ENCODE peak calls at places on chromosomes 11 and 22, in eight cellular contexts. B, M, K, Z, P, Y, X and H are unnamed samples.

GRCh38 chr11:132981146-132981956 is 551.0 kb downstream of the OPCML start:
- DNase-seq in Z (no peak), B (no peak), K (no peak), Y (no peak), X (no peak), M (no peak), P (no peak), H (no peak)

GRCh38 chr22:20566420-20567260 is 59.2 kb downstream of the MED15 start:
- DNase-seq in K (peak; percentile 79), M (peak; percentile 51), B (peak; percentile 73), Y (peak; percentile 46), Z (peak; percentile 64), P (peak; percentile 53), X (peak; percentile 80), H (no peak)

GRCh38 chr11:32006799-32007388 is 84.0 kb upstream of the RCN1 start:
- DNase-seq in B (peak; percentile 36), Z (no peak), Y (no peak), M (no peak), K (peak; percentile 54), P (no peak), X (peak; percentile 69), H (peak; percentile 73)

GRCh38 chr22:49046546-49047305 is 780.9 kb downstream of the BRD1 start:
- DNase-seq in B (peak; percentile 18), P (no peak), X (peak; percentile 12), Y (no peak), M (no peak), K (peak; percentile 18), Z (no peak), H (peak; percentile 95)

GRCh38 chr22:17077255-17077654 is 7.5 kb upstream of the IL17RA start:
- DNase-seq in P (no peak), B (no peak), X (peak; percentile 75), Z (no peak), K (peak; percentile 89), Y (no peak), M (no peak), H (no peak)

GRCh38 chr11:128086794-128087193 is 500.6 kb downstream of the ETS1 start:
- DNase-seq in M (no peak), X (no peak), K (no peak), P (no peak), Z (no peak), B (no peak), Y (no peak), H (no peak)

GRCh38 chr11:75031224-75031753 is 42.6 kb downstream of the NEU3 start:
- DNase-seq in B (peak; percentile 96), K (peak; percentile 93), Z (no peak), X (peak; percentile 69), M (no peak), Y (no peak), P (peak; percentile 30), H (no peak)

GRCh38 chr11:72940417-72940816 is 126.2 kb downstream of the ATG16L2 start:
- DNase-seq in B (no peak), Z (no peak), M (no peak), P (no peak), X (no peak), Y (no peak), K (no peak), H (no peak)

GRCh38 chr11:76667271-76667818 is 3.2 kb downstream of the LRRC32 start:
- DNase-seq in X (no peak), Z (peak; percentile 56), K (no peak), M (no peak), P (no peak), Y (peak; percentile 4), B (no peak), H (peak; percentile 45)

GRCh38 chr11:69470301-69470700 is 11.2 kb upstream of the LINC01488 start:
- DNase-seq in K (no peak), P (no peak), X (no peak), M (no peak), Y (peak; percentile 59), B (no peak), Z (peak; percentile 19), H (no peak)

GRCh38 chr11:77501748-77502147 is 27.9 kb upstream of the PAK1 start:
- DNase-seq in Y (no peak), B (no peak), M (no peak), P (no peak), Z (no peak), X (no peak), K (no peak), H (no peak)

GRCh38 chr22:22748297-22748743 is 103.9 kb downstream of the GGTLC2 start:
- DNase-seq in Y (peak; percentile 54), P (peak; percentile 35), Z (no peak), K (peak; percentile 49), M (no peak), X (peak; percentile 51), B (peak; percentile 73), H (peak; percentile 83)

GRCh38 chr22:49638001-49638400 is 189.7 kb downstream of the BRD1 start:
- DNase-seq in P (no peak), Z (no peak), K (no peak), Y (no peak), M (no peak), X (no peak), B (no peak), H (no peak)

GRCh38 chr11:20015101-20015500 is 145.2 kb downstream of the DBX1 start:
- DNase-seq in B (no peak), Z (no peak), P (no peak), M (no peak), K (no peak), Y (no peak), X (peak; percentile 31), H (no peak)

GRCh38 chr11:26621147-26621546 is 49.1 kb upstream of the MUC15 start:
- DNase-seq in X (peak; percentile 91), B (no peak), K (peak; percentile 88), P (no peak), Y (no peak), Z (no peak), M (no peak), H (no peak)

GRCh38 chr11:33722579-33723234 is 13.5 kb downstream of the CD59 start:
- DNase-seq in Z (no peak), X (peak; percentile 74), Y (no peak), B (peak; percentile 72), K (peak; percentile 77), P (no peak), M (no peak), H (no peak)

GRCh38 chr11:48080301-48080861 is 100.0 kb downstream of the PTPRJ start:
- DNase-seq in Z (no peak), M (no peak), K (no peak), B (no peak), X (no peak), P (no peak), Y (no peak), H (no peak)

GRCh38 chr11:76443254-76443935 is 1.4 kb upstream of the EMSY start:
- DNase-seq in X (no peak), K (peak; percentile 22), Z (no peak), M (no peak), P (no peak), B (peak; percentile 10), Y (no peak), H (no peak)

GRCh38 chr11:1943576-1943975 is 3.6 kb upstream of the MRPL23 start:
- DNase-seq in B (no peak), Z (peak; percentile 57), K (no peak), Y (peak; percentile 5), M (no peak), P (no peak), X (no peak), H (no peak)

GRCh38 chr11:75510011-75510595 is 15.6 kb downstream of the GDPD5 start:
- DNase-seq in K (no peak), P (no peak), M (no peak), X (no peak), Z (no peak), Y (no peak), B (no peak), H (no peak)

GRCh38 chr11:73158356-73159051 is 16.4 kb upstream of the FCHSD2 start:
- DNase-seq in Z (no peak), P (no peak), B (no peak), X (no peak), Y (no peak), K (no peak), M (no peak), H (peak; percentile 29)

GRCh38 chr22:30667486-30668305 is at the start of gene DUSP18:
- DNase-seq in X (peak; percentile 99), Y (peak; percentile 98), Z (peak; percentile 98), P (peak; percentile 91), B (peak; percentile 95), K (peak; percentile 93), M (peak; percentile 89), H (peak; percentile 99)

GRCh38 chr11:95505927-95506426 is 275.0 kb upstream of the SESN3 start:
- DNase-seq in P (no peak), M (no peak), K (peak; percentile 77), Y (no peak), B (no peak), Z (no peak), X (peak; percentile 30), H (no peak)